ENCODE peak calls at places on chromosomes 4 and X, in eight cellular contexts. U, I, E, Y, G, J, Q and M are unnamed samples. For H3K27me3, the result is how much of the 10 kb centered on the place peaks cover.

GRCh38 chrX:108072746-108073145 is 18.6 kb downstream of the PSMD10 start:
- DNase-seq in E (no peak), J (no peak), Y (no peak), U (no peak), Q (no peak), G (no peak), I (no peak), M (no peak)

GRCh38 chr4:152983774-152984411 is 47.8 kb downstream of the FHDC1 start:
- DNase-seq in G (no peak), U (no peak), Q (no peak), E (no peak), Y (no peak), I (no peak), J (no peak), M (no peak)

GRCh38 chr4:16573744-16574143 is 324.7 kb downstream of the LDB2 start:
- DNase-seq in Y (peak), I (no peak), Q (no peak), E (no peak), J (no peak), U (no peak), G (no peak), M (peak)

GRCh38 chr4:170657761-170658160 is 568.0 kb upstream of the AADAT start:
- DNase-seq in G (no peak), J (no peak), I (no peak), E (no peak), Q (no peak), U (no peak), Y (no peak), M (no peak)

GRCh38 chr4:40990202-40990898 is 224.0 kb downstream of the APBB2 start:
- DNase-seq in G (no peak), J (no peak), U (peak), E (no peak), I (no peak), Q (no peak), Y (no peak), M (no peak)

GRCh38 chr4:93313207-93313606 is 515.3 kb upstream of the ATOH1 start:
- DNase-seq in I (no peak), U (no peak), Q (no peak), Y (no peak), G (no peak), E (no peak), J (no peak), M (no peak)

GRCh38 chrX:50721771-50722521 is 92.0 kb downstream of the SHROOM4 start:
- DNase-seq in G (no peak), U (no peak), J (no peak), E (no peak), Y (no peak), I (no peak), Q (no peak), M (no peak)

GRCh38 chrX:23511783-23512182 is 155.5 kb upstream of the PRDX4 start:
- DNase-seq in Y (no peak), E (no peak), J (no peak), Q (peak), U (no peak), I (no peak), G (no peak), M (no peak)

GRCh38 chrX:19544693-19545305 is 29.5 kb upstream of the MAP3K15 start:
- DNase-seq in Y (peak), J (no peak), I (peak), U (peak), Q (peak), E (peak), G (peak), M (no peak)

GRCh38 chrX:19888419-19888879 is 1.0 kb upstream of the SH3KBP1 start:
- DNase-seq in E (no peak), I (no peak), Y (no peak), Q (peak), J (no peak), U (peak), G (peak), M (no peak)

GRCh38 chr4:150280081-150280950 is 202.1 kb downstream of the DCLK2 start:
- DNase-seq in I (no peak), E (no peak), Q (no peak), G (no peak), Y (no peak), U (no peak), J (no peak), M (no peak)

GRCh38 chrX:46268429-46268828 is 276.8 kb downstream of the ZNF674 start:
- DNase-seq in E (no peak), J (no peak), U (peak), G (no peak), I (no peak), Q (no peak), Y (no peak), M (no peak)

GRCh38 chrX:47360423-47361179 is 9.8 kb upstream of the ZNF157 start:
- DNase-seq in E (no peak), G (no peak), I (no peak), U (no peak), J (no peak), Q (no peak), Y (no peak), M (no peak)

GRCh38 chr4:109410776-109411175 is 22.8 kb upstream of the SEC24B start:
- DNase-seq in Y (no peak), I (no peak), U (no peak), Q (no peak), G (no peak), E (no peak), J (no peak), M (no peak)

GRCh38 chr4:24793219-24794005 is 2.0 kb upstream of the SOD3 start:
- DNase-seq in G (no peak), Y (no peak), U (peak), I (no peak), E (no peak), J (no peak), Q (no peak), M (no peak)

GRCh38 chr4:5404073-5404472 is 304.3 kb downstream of the EVC2 start:
- DNase-seq in Q (no peak), I (no peak), G (no peak), Y (no peak), U (no peak), J (no peak), E (no peak), M (no peak)

GRCh38 chr4:87856816-87857215 is 24.0 kb downstream of the MEPE start:
- DNase-seq in Q (no peak), J (no peak), Y (no peak), G (no peak), I (no peak), E (no peak), U (peak), M (no peak)

GRCh38 chr4:7041851-7042696 is 1.1 kb upstream of the TADA2B start:
- DNase-seq in J (no peak), E (peak), Q (peak), Y (peak), G (peak), U (no peak), I (peak), M (peak)

GRCh38 chr4:19700951-19701350 is 550.8 kb upstream of the SLIT2 start:
- DNase-seq in I (no peak), J (no peak), G (no peak), E (no peak), Y (no peak), U (no peak), Q (no peak), M (no peak)

GRCh38 chr4:110231869-110232268 is 33.5 kb upstream of the ELOVL6 start:
- DNase-seq in E (no peak), I (no peak), G (peak), Y (no peak), Q (no peak), J (no peak), U (peak), M (no peak)

GRCh38 chrX:146887020-146887419 is 72.5 kb upstream of the CXorf51A start:
- DNase-seq in Q (no peak), U (no peak), E (no peak), G (no peak), J (no peak), Y (no peak), I (peak), M (no peak)

GRCh38 chr4:154312246-154312645 is 179.4 kb downstream of the DCHS2 start:
- DNase-seq in Q (no peak), U (no peak), J (no peak), E (no peak), I (no peak), G (no peak), Y (no peak), M (no peak)

GRCh38 chr4:108172231-108172779 is 3.6 kb upstream of the LEF1 start:
- DNase-seq in Q (peak), E (peak), U (no peak), I (no peak), Y (no peak), J (no peak), G (no peak), M (no peak)

GRCh38 chr4:123977623-123978022 is 581.0 kb downstream of the SPRY1 start:
- DNase-seq in E (no peak), Q (no peak), Y (no peak), I (no peak), J (no peak), U (peak), G (no peak), M (no peak)

GRCh38 chr4:126233483-126233882 is 918.7 kb downstream of the FAT4 start:
- DNase-seq in E (no peak), Y (no peak), G (no peak), Q (no peak), J (no peak), I (no peak), U (no peak), M (no peak)

GRCh38 chr4:74317616-74318256 is 9.5 kb downstream of the EPGN start:
- DNase-seq in I (no peak), J (no peak), G (no peak), U (no peak), Y (no peak), E (no peak), Q (no peak), M (no peak)

GRCh38 chr4:39044364-39044946 is 12.2 kb upstream of the TMEM156 start:
- DNase-seq in Q (peak), U (peak), Y (peak), I (peak), E (peak), J (peak), G (peak), M (peak)

GRCh38 chrX:151081016-151081415 is 95.4 kb upstream of the GPR50 start:
- DNase-seq in E (no peak), I (no peak), G (no peak), U (no peak), J (no peak), Y (no peak), Q (no peak), M (no peak)

GRCh38 chr4:99668472-99668871 is 10.8 kb upstream of the C4orf54 start:
- DNase-seq in Q (no peak), J (no peak), G (no peak), E (no peak), U (no peak), I (no peak), Y (peak), M (no peak)
- H3K27ac ChIP-seq in Q (no peak), J (no peak), G (no peak), E (no peak), U (no peak), I (no peak), Y (no peak), M (no peak)

DNA sequence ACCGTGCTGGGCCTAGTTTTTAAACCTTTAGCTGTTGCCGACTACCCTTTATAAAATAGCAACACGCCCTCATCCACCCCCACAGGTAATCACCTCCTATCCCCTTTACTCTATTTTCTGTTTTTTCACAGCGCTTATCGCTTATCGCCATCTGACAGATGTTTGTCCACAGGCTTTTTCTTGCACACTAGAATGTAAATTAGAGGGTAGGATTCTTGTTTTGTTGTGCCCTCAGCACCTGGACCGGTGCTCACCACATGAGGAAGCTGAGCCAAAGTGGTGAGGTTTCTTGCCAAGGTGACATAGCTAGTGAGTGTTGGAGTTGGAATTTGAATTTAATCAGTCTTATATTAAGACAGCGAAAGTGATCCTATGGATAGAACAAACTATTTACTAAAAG is 2.9 kb upstream of the RBBP7 start:
- DNase-seq in E (no peak), G (no peak), U (no peak), I (no peak), Y (no peak), Q (no peak), J (no peak), M (no peak)
- TF ChIP-seq EP300 in E (no peak), G (no peak), U (no peak), I (no peak), Y (no peak), Q (no peak), J (no peak), M (no peak)

GRCh38 chr4:186483656-186484055 is 71.7 kb downstream of the MTNR1A start:
- DNase-seq in J (no peak), I (no peak), U (no peak), E (no peak), Q (no peak), G (no peak), Y (no peak), M (no peak)

GRCh38 chr4:186485621-186486062 is 69.7 kb downstream of the MTNR1A start:
- DNase-seq in Q (peak), U (no peak), I (no peak), E (no peak), J (no peak), Y (no peak), G (no peak), M (no peak)

GRCh38 chr4:186481998-186482790 is 73.2 kb downstream of the MTNR1A start:
- DNase-seq in G (no peak), I (no peak), E (no peak), U (no peak), J (no peak), Q (no peak), Y (no peak), M (no peak)

GRCh38 chr4:186487726-186488125 is 67.6 kb downstream of the MTNR1A start:
- DNase-seq in Y (no peak), J (no peak), U (no peak), Q (no peak), I (no peak), E (no peak), G (no peak), M (no peak)

DNA sequence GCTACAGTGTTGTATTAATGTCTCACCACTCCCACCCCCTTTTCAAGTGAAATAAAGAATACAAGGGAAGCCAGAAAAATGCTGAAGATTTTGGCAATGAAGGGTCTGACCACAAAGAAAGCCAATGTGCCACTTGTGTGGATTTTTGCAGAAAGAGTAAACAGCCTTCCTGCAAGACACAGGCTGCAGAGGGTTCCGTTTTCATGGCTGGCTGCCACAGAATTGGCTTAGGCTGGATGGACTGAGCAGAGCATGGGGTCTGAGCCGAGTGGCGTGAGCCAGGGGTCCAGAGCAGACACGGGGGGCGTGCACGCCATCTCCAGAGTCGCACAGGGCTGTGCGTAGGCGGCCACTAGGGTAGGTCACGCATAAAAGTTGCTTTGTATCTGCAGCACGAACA is 69.2 kb downstream of the MTNR1A start:
- DNase-seq in Y (no peak), I (no peak), U (no peak), J (no peak), E (no peak), G (no peak), Q (peak), M (no peak)
- H3K27me3 ChIP-seq in Y (under half), I (under half), U (under half), J (under half), E (under half), G (under half), Q (under half), M (under half)

DNA sequence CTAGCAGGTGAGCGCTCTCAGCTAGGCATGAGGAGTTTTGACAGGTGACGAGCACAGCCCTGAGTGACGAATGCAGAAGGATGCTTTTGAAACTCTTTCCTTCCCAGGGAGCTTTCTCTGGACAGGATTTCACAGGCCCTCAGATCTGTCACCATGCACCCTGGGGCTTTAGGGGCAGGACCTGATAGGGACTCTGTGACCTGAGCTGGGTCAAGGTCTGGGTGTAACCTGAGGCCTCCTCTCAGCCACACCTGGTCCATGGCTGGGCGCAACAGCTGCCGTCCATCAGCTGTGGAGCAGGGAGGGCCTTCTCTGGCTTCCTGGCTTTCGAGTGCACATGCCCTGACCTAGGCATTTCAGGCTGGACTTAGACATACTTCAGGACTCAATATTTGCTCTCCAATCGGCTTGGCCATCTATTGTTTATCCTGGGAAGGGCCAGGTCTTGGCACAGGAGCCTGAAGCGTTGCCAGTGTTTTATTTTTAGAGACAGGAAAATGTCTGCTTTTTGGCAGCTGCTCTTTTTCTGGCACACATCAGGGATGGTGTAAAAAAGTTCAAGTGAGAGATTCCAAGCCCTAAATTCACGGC is 56.4 kb downstream of the C4orf51 start:
- DNase-seq in G (no peak), I (peak), U (no peak), Y (peak), J (no peak), E (peak), Q (no peak), M (no peak)
- H3K27ac ChIP-seq in G (no peak), I (peak), U (no peak), Y (no peak), J (no peak), E (peak), Q (peak), M (peak)

DNA sequence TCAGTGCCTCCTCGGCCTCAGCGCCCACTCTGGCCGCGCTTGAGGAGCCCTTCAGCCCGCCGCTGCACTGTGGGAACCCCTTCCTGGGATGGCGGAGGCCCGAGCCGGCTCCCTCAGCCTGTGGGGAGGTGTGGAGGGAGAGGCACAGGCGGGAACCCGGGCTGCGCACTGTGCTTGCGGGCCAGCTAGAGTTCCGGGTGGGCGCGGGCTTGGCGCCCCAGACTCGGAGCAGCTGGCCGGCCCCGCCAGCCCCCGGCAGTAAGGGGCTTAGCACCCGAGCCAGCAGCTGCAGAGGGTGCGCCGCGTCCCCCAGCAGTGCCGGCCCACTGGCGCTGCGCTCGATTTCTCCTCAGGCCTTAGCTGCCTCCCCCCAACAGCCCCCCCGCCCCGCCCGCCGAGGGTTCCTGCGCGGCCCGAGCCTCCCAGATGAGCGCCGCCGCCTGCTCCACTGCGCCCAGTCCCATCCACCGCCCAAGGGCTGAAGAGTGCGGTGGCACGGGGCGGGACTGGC is 1137.0 kb downstream of the PCDH18 start:
- DNase-seq in E (no peak), Q (peak), U (no peak), Y (no peak), I (no peak), G (no peak), J (no peak), M (no peak)
- TF ChIP-seq EP300 in E (no peak), Q (no peak), U (no peak), Y (no peak), I (no peak), G (no peak), J (no peak), M (no peak)